ENCODE peak calls at places on chromosomes 4 and X, in ten cellular contexts. Q is GM20000, I is ovary, D is mesothelial cell of epicardium, C is choroid plexus epithelial cell, G is RWPE2, T is glutamatergic neuron, F is OCI-LY7, H is IMR-90, W is colonic mucosa. P is an unnamed sample.

GRCh38 chrX:9670136-9670905 is 95.3 kb downstream of the GPR143 start:
- DNase-seq in I (no peak), F (no peak), C (peak; percentile 56), H (peak; percentile 66), G (no peak), W (no peak), T (no peak), D (no peak), Q (no peak), P (no peak)

GRCh38 chr4:181550381-181550780 is 692.8 kb upstream of the TENM3 start:
- DNase-seq in W (no peak), G (no peak), D (no peak), T (no peak), H (no peak), F (no peak), Q (no peak), C (no peak), I (no peak), P (no peak)

GRCh38 chrX:110944323-110944761 is 148.7 kb upstream of the CHRDL1 start:
- DNase-seq in C (no peak), H (no peak), Q (no peak), W (no peak), T (peak; percentile 64), I (no peak), G (no peak), D (no peak), F (no peak), P (no peak)

GRCh38 chrX:103927030-103927429 is 35.4 kb upstream of the TMSB15B start:
- DNase-seq in Q (no peak), H (no peak), C (no peak), T (no peak), W (no peak), F (peak; percentile 66), I (no peak), G (no peak), D (no peak), P (no peak)

GRCh38 chr4:180949825-180950224 is 1293.4 kb upstream of the TENM3 start:
- DNase-seq in W (no peak), D (no peak), F (no peak), T (no peak), G (peak; percentile 66), Q (no peak), H (no peak), I (no peak), C (no peak), P (no peak)

GRCh38 chrX:44017726-44018125 is 44.5 kb upstream of the NDP start:
- DNase-seq in I (no peak), G (no peak), D (no peak), F (no peak), Q (no peak), W (no peak), H (no peak), T (no peak), C (no peak), P (no peak)

GRCh38 chr4:99404595-99405287 is 30.4 kb downstream of the ADH7 start:
- DNase-seq in Q (peak; percentile 58), F (no peak), W (no peak), H (peak; percentile 95), G (peak; percentile 50), I (no peak), C (peak; percentile 96), D (no peak), T (no peak), P (peak; percentile 41)

GRCh38 chrX:11789809-11790208 is 31.8 kb downstream of the MSL3 start:
- DNase-seq in D (no peak), I (no peak), W (no peak), F (peak; percentile 45), H (no peak), Q (no peak), T (no peak), C (no peak), G (no peak), P (no peak)

GRCh38 chr4:185874516-185875230 is 62.7 kb upstream of the SORBS2 start:
- DNase-seq in I (no peak), W (no peak), H (peak; percentile 81), T (no peak), Q (no peak), F (no peak), C (peak; percentile 77), D (no peak), G (no peak), P (no peak)

GRCh38 chr4:40980318-40980883 is 230.6 kb downstream of the NSUN7 start:
- DNase-seq in W (no peak), Q (peak; percentile 10), H (no peak), I (no peak), G (no peak), T (no peak), D (no peak), F (peak; percentile 51), C (no peak), P (no peak)
- TF ChIP-seq CTCF in W (peak; percentile 29), Q (peak; percentile 13), H (peak; percentile 36), I (no peak), G (peak; percentile 39), T (peak; percentile 24), D (peak; percentile 13), F (peak; percentile 79), C (peak; percentile 62), P (peak; percentile 32)

GRCh38 chr4:26320453-26321325 is at the start of gene RBPJ:
- DNase-seq in F (peak; percentile 85), H (peak; percentile 99), C (peak; percentile 99), D (peak; percentile 93), W (peak; percentile 95), I (peak; percentile 94), G (peak; percentile 92), Q (peak; percentile 90), T (peak; percentile 95), P (peak; percentile 84)

GRCh38 chr4:26321326-26322276 is 787 bp downstream of the RBPJ start:
- DNase-seq in W (peak; percentile 47), H (peak; percentile 41), Q (peak; percentile 29), T (peak; percentile 77), C (peak; percentile 60), D (no peak), F (peak; percentile 50), G (no peak), I (peak; percentile 32), P (no peak)

GRCh38 chr4:26320159-26320452 is 708 bp upstream of the RBPJ start:
- DNase-seq in D (no peak), W (no peak), Q (peak; percentile 82), H (peak; percentile 28), I (no peak), G (no peak), T (no peak), C (no peak), F (peak; percentile 75), P (peak; percentile 76)

GRCh38 chr4:26317766-26318165 is 3.0 kb upstream of the RBPJ start:
- DNase-seq in W (no peak), H (no peak), Q (no peak), T (no peak), G (no peak), C (no peak), F (no peak), I (no peak), D (no peak), P (no peak)

GRCh38 chr4:26319467-26320158 is 1.2 kb upstream of the RBPJ start:
- DNase-seq in T (peak; percentile 98), Q (peak; percentile 96), H (peak; percentile 100), F (peak; percentile 99), G (peak; percentile 99), D (peak; percentile 97), C (peak; percentile 100), I (peak; percentile 98), W (peak; percentile 99), P (peak; percentile 94)
- TF ChIP-seq CTCF in T (no peak), Q (no peak), H (peak; percentile 27), F (peak; percentile 28), G (peak; percentile 46), D (no peak), C (peak; percentile 24), I (no peak), W (no peak), P (peak; percentile 60)

GRCh38 chrX:25029288-25029687 is 13.5 kb upstream of the ARX start:
- DNase-seq in F (no peak), D (no peak), W (no peak), Q (no peak), I (no peak), H (no peak), T (no peak), G (no peak), C (no peak), P (no peak)

GRCh38 chrX:25039036-25039435 is 23.3 kb upstream of the ARX start:
- DNase-seq in G (no peak), Q (no peak), I (no peak), C (no peak), H (no peak), T (no peak), W (no peak), D (no peak), F (no peak), P (no peak)

DNA sequence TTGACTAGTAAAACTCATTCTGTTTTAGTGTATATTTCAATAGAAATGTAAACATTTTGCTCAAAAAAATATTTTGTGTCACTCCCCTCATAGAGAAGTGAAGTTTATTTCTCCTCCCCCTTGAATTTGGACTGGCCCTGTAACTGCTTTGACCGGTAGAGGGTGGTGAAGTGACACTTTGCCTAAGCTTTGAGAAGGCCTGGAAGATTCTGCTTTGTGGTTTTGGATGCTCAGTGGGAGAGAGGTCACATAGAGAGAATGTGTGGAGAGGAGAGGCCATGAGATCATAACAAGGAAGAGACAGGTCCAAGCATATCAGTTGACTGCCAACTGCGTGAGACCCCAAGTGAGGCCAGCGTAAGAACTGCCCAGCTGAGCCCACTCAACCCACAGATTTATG is 19.1 kb upstream of the ARX start:
- DNase-seq in T (no peak), C (peak; percentile 61), W (no peak), I (no peak), H (no peak), F (no peak), D (no peak), G (no peak), Q (no peak), P (no peak)
- TF ChIP-seq CTCF in T (no peak), C (peak; percentile 60), W (no peak), I (no peak), H (peak; percentile 14), F (no peak), D (no peak), G (no peak), Q (no peak), P (no peak)

GRCh38 chr4:108047199-108047598 is 57.5 kb downstream of the HADH start:
- DNase-seq in C (no peak), T (no peak), Q (no peak), G (no peak), D (no peak), H (no peak), I (no peak), F (no peak), W (no peak), P (no peak)

GRCh38 chr4:108045687-108046024 is 56.0 kb downstream of the HADH start:
- DNase-seq in W (no peak), D (no peak), G (no peak), H (no peak), C (no peak), F (no peak), I (no peak), Q (no peak), T (no peak), P (no peak)

GRCh38 chr4:108043536-108043935 is 53.8 kb downstream of the HADH start:
- DNase-seq in F (peak; percentile 62), Q (no peak), D (no peak), H (no peak), T (no peak), W (no peak), I (no peak), G (no peak), C (no peak), P (no peak)

GRCh38 chr4:108044951-108045686 is 55.4 kb downstream of the HADH start:
- DNase-seq in I (no peak), F (no peak), D (no peak), T (no peak), G (no peak), C (no peak), Q (no peak), H (no peak), W (no peak), P (no peak)

GRCh38 chr4:108042927-108043326 is 53.2 kb downstream of the HADH start:
- DNase-seq in F (peak; percentile 66), I (no peak), G (no peak), D (no peak), H (no peak), Q (no peak), T (no peak), C (no peak), W (no peak), P (no peak)
- TF ChIP-seq CTCF in F (peak; percentile 70), I (no peak), G (no peak), D (no peak), H (no peak), Q (no peak), T (no peak), C (no peak), W (no peak), P (peak; percentile 35)

P was measured in GM13976.